ENCODE peak calls at places on chromosomes 4 and X, in nine cellular contexts. One of them, this sample, is unnamed.

GRCh38 chr4:182339246-182339645 is 96.0 kb downstream of the TENM3 start:
- DNase-seq in left ventricle myocardium inferior: no peak
- DNase-seq in gastrocnemius medialis: no peak
- DNase-seq in activated naive CD8-positive, alpha-beta T cell treated with anti-CD3 and anti-CD28 coated beads, Interleukin-2, amount 50 U/mL, for 24 hours: no peak
- DNase-seq in iPS-NIHi11: no peak
- DNase-seq in anterior cingulate cortex: no peak
- DNase-seq in effector CD4-positive, alpha-beta T cell: no peak
- DNase-seq in activated gamma-delta T cell treated with anti-CD3 and anti-CD28 coated beads, Interleukin-2, amount 50 U/mL, for 16 hours: no peak
- DNase-seq in stimulated activated CD8-positive, alpha-beta memory T cell treated with anti-CD3 and anti-CD28 coated beads, Interleukin-2, amount 100 ng/mL, for 1 hour: no peak
- DNase-seq in this sample: no peak

GRCh38 chr4:183721207-183722081 is 62.4 kb downstream of the TRAPPC11 start:
- DNase-seq in anterior cingulate cortex: no peak
- DNase-seq in stimulated activated CD8-positive, alpha-beta memory T cell treated with anti-CD3 and anti-CD28 coated beads, Interleukin-2, amount 100 ng/mL, for 1 hour: no peak
- DNase-seq in activated naive CD8-positive, alpha-beta T cell treated with anti-CD3 and anti-CD28 coated beads, Interleukin-2, amount 50 U/mL, for 24 hours: peak
- DNase-seq in iPS-NIHi11: peak
- DNase-seq in effector CD4-positive, alpha-beta T cell: no peak
- DNase-seq in activated gamma-delta T cell treated with anti-CD3 and anti-CD28 coated beads, Interleukin-2, amount 50 U/mL, for 16 hours: peak
- DNase-seq in gastrocnemius medialis: no peak
- DNase-seq in left ventricle myocardium inferior: peak
- DNase-seq in this sample: no peak

GRCh38 chrX:118520206-118520857 is 24.7 kb downstream of the DOCK11 start:
- DNase-seq in activated gamma-delta T cell treated with anti-CD3 and anti-CD28 coated beads, Interleukin-2, amount 50 U/mL, for 16 hours: no peak
- DNase-seq in anterior cingulate cortex: no peak
- DNase-seq in activated naive CD8-positive, alpha-beta T cell treated with anti-CD3 and anti-CD28 coated beads, Interleukin-2, amount 50 U/mL, for 24 hours: no peak
- DNase-seq in gastrocnemius medialis: no peak
- DNase-seq in effector CD4-positive, alpha-beta T cell: no peak
- DNase-seq in left ventricle myocardium inferior: no peak
- DNase-seq in iPS-NIHi11: no peak
- DNase-seq in stimulated activated CD8-positive, alpha-beta memory T cell treated with anti-CD3 and anti-CD28 coated beads, Interleukin-2, amount 100 ng/mL, for 1 hour: no peak
- DNase-seq in this sample: no peak

GRCh38 chr4:24226018-24226417 is 336.2 kb upstream of the PPARGC1A start:
- DNase-seq in stimulated activated CD8-positive, alpha-beta memory T cell treated with anti-CD3 and anti-CD28 coated beads, Interleukin-2, amount 100 ng/mL, for 1 hour: no peak
- DNase-seq in effector CD4-positive, alpha-beta T cell: no peak
- DNase-seq in left ventricle myocardium inferior: no peak
- DNase-seq in iPS-NIHi11: no peak
- DNase-seq in activated gamma-delta T cell treated with anti-CD3 and anti-CD28 coated beads, Interleukin-2, amount 50 U/mL, for 16 hours: no peak
- DNase-seq in anterior cingulate cortex: no peak
- DNase-seq in gastrocnemius medialis: no peak
- DNase-seq in activated naive CD8-positive, alpha-beta T cell treated with anti-CD3 and anti-CD28 coated beads, Interleukin-2, amount 50 U/mL, for 24 hours: no peak
- DNase-seq in this sample: no peak

GRCh38 chr4:139167774-139168444 is 9.1 kb downstream of the ELF2 start:
- DNase-seq in stimulated activated CD8-positive, alpha-beta memory T cell treated with anti-CD3 and anti-CD28 coated beads, Interleukin-2, amount 100 ng/mL, for 1 hour: no peak
- DNase-seq in iPS-NIHi11: no peak
- DNase-seq in activated gamma-delta T cell treated with anti-CD3 and anti-CD28 coated beads, Interleukin-2, amount 50 U/mL, for 16 hours: no peak
- DNase-seq in left ventricle myocardium inferior: no peak
- DNase-seq in effector CD4-positive, alpha-beta T cell: no peak
- DNase-seq in activated naive CD8-positive, alpha-beta T cell treated with anti-CD3 and anti-CD28 coated beads, Interleukin-2, amount 50 U/mL, for 24 hours: no peak
- DNase-seq in gastrocnemius medialis: no peak
- DNase-seq in anterior cingulate cortex: no peak
- DNase-seq in this sample: no peak

GRCh38 chr4:27861381-27861787 is 1000.7 kb downstream of the STIM2 start:
- DNase-seq in anterior cingulate cortex: no peak
- DNase-seq in left ventricle myocardium inferior: no peak
- DNase-seq in stimulated activated CD8-positive, alpha-beta memory T cell treated with anti-CD3 and anti-CD28 coated beads, Interleukin-2, amount 100 ng/mL, for 1 hour: no peak
- DNase-seq in activated naive CD8-positive, alpha-beta T cell treated with anti-CD3 and anti-CD28 coated beads, Interleukin-2, amount 50 U/mL, for 24 hours: no peak
- DNase-seq in activated gamma-delta T cell treated with anti-CD3 and anti-CD28 coated beads, Interleukin-2, amount 50 U/mL, for 16 hours: no peak
- DNase-seq in iPS-NIHi11: peak
- DNase-seq in effector CD4-positive, alpha-beta T cell: no peak
- DNase-seq in gastrocnemius medialis: no peak
- DNase-seq in this sample: no peak

GRCh38 chrX:38379088-38379487 is 26.7 kb downstream of the OTC start:
- DNase-seq in stimulated activated CD8-positive, alpha-beta memory T cell treated with anti-CD3 and anti-CD28 coated beads, Interleukin-2, amount 100 ng/mL, for 1 hour: no peak
- DNase-seq in gastrocnemius medialis: no peak
- DNase-seq in iPS-NIHi11: no peak
- DNase-seq in activated naive CD8-positive, alpha-beta T cell treated with anti-CD3 and anti-CD28 coated beads, Interleukin-2, amount 50 U/mL, for 24 hours: no peak
- DNase-seq in anterior cingulate cortex: no peak
- DNase-seq in effector CD4-positive, alpha-beta T cell: no peak
- DNase-seq in activated gamma-delta T cell treated with anti-CD3 and anti-CD28 coated beads, Interleukin-2, amount 50 U/mL, for 16 hours: no peak
- DNase-seq in left ventricle myocardium inferior: no peak
- DNase-seq in this sample: no peak

GRCh38 chrX:821311-822178 is 191.0 kb downstream of the SHOX start:
- DNase-seq in gastrocnemius medialis: no peak
- DNase-seq in stimulated activated CD8-positive, alpha-beta memory T cell treated with anti-CD3 and anti-CD28 coated beads, Interleukin-2, amount 100 ng/mL, for 1 hour: no peak
- DNase-seq in anterior cingulate cortex: no peak
- DNase-seq in activated naive CD8-positive, alpha-beta T cell treated with anti-CD3 and anti-CD28 coated beads, Interleukin-2, amount 50 U/mL, for 24 hours: no peak
- DNase-seq in effector CD4-positive, alpha-beta T cell: no peak
- DNase-seq in left ventricle myocardium inferior: no peak
- DNase-seq in activated gamma-delta T cell treated with anti-CD3 and anti-CD28 coated beads, Interleukin-2, amount 50 U/mL, for 16 hours: no peak
- DNase-seq in iPS-NIHi11: no peak
- DNase-seq in this sample: no peak

GRCh38 chr4:176792348-176793059 is at the start of gene VEGFC:
- DNase-seq in activated naive CD8-positive, alpha-beta T cell treated with anti-CD3 and anti-CD28 coated beads, Interleukin-2, amount 50 U/mL, for 24 hours: peak
- DNase-seq in effector CD4-positive, alpha-beta T cell: no peak
- DNase-seq in gastrocnemius medialis: peak
- DNase-seq in left ventricle myocardium inferior: peak
- DNase-seq in anterior cingulate cortex: no peak
- DNase-seq in activated gamma-delta T cell treated with anti-CD3 and anti-CD28 coated beads, Interleukin-2, amount 50 U/mL, for 16 hours: no peak
- DNase-seq in stimulated activated CD8-positive, alpha-beta memory T cell treated with anti-CD3 and anti-CD28 coated beads, Interleukin-2, amount 100 ng/mL, for 1 hour: no peak
- DNase-seq in iPS-NIHi11: peak
- DNase-seq in this sample: peak

GRCh38 chrX:87017210-87017609 is 500.4 kb upstream of the KLHL4 start:
- DNase-seq in stimulated activated CD8-positive, alpha-beta memory T cell treated with anti-CD3 and anti-CD28 coated beads, Interleukin-2, amount 100 ng/mL, for 1 hour: no peak
- DNase-seq in iPS-NIHi11: no peak
- DNase-seq in activated gamma-delta T cell treated with anti-CD3 and anti-CD28 coated beads, Interleukin-2, amount 50 U/mL, for 16 hours: no peak
- DNase-seq in left ventricle myocardium inferior: no peak
- DNase-seq in activated naive CD8-positive, alpha-beta T cell treated with anti-CD3 and anti-CD28 coated beads, Interleukin-2, amount 50 U/mL, for 24 hours: no peak
- DNase-seq in effector CD4-positive, alpha-beta T cell: no peak
- DNase-seq in anterior cingulate cortex: no peak
- DNase-seq in gastrocnemius medialis: no peak
- DNase-seq in this sample: no peak

GRCh38 chr4:121938282-121939092 is 13.4 kb downstream of the TRPC3 start:
- DNase-seq in stimulated activated CD8-positive, alpha-beta memory T cell treated with anti-CD3 and anti-CD28 coated beads, Interleukin-2, amount 100 ng/mL, for 1 hour: no peak
- DNase-seq in left ventricle myocardium inferior: no peak
- DNase-seq in activated gamma-delta T cell treated with anti-CD3 and anti-CD28 coated beads, Interleukin-2, amount 50 U/mL, for 16 hours: no peak
- DNase-seq in gastrocnemius medialis: no peak
- DNase-seq in anterior cingulate cortex: no peak
- DNase-seq in activated naive CD8-positive, alpha-beta T cell treated with anti-CD3 and anti-CD28 coated beads, Interleukin-2, amount 50 U/mL, for 24 hours: no peak
- DNase-seq in effector CD4-positive, alpha-beta T cell: no peak
- DNase-seq in iPS-NIHi11: no peak
- DNase-seq in this sample: no peak

GRCh38 chr4:123014038-123014437 is 91.6 kb upstream of the NUDT6 start:
- DNase-seq in activated naive CD8-positive, alpha-beta T cell treated with anti-CD3 and anti-CD28 coated beads, Interleukin-2, amount 50 U/mL, for 24 hours: no peak
- DNase-seq in gastrocnemius medialis: no peak
- DNase-seq in anterior cingulate cortex: no peak
- DNase-seq in effector CD4-positive, alpha-beta T cell: no peak
- DNase-seq in left ventricle myocardium inferior: no peak
- DNase-seq in stimulated activated CD8-positive, alpha-beta memory T cell treated with anti-CD3 and anti-CD28 coated beads, Interleukin-2, amount 100 ng/mL, for 1 hour: no peak
- DNase-seq in activated gamma-delta T cell treated with anti-CD3 and anti-CD28 coated beads, Interleukin-2, amount 50 U/mL, for 16 hours: no peak
- DNase-seq in iPS-NIHi11: no peak
- DNase-seq in this sample: no peak

GRCh38 chrX:2513120-2513664 is 12.4 kb upstream of the DHRSX start:
- DNase-seq in left ventricle myocardium inferior: no peak
- DNase-seq in iPS-NIHi11: no peak
- DNase-seq in effector CD4-positive, alpha-beta T cell: no peak
- DNase-seq in gastrocnemius medialis: no peak
- DNase-seq in anterior cingulate cortex: no peak
- DNase-seq in stimulated activated CD8-positive, alpha-beta memory T cell treated with anti-CD3 and anti-CD28 coated beads, Interleukin-2, amount 100 ng/mL, for 1 hour: no peak
- DNase-seq in activated gamma-delta T cell treated with anti-CD3 and anti-CD28 coated beads, Interleukin-2, amount 50 U/mL, for 16 hours: no peak
- DNase-seq in activated naive CD8-positive, alpha-beta T cell treated with anti-CD3 and anti-CD28 coated beads, Interleukin-2, amount 50 U/mL, for 24 hours: no peak
- DNase-seq in this sample: no peak

GRCh38 chr4:80264352-80264647 is 2.2 kb upstream of the FGF5 start:
- DNase-seq in gastrocnemius medialis: no peak
- DNase-seq in iPS-NIHi11: no peak
- DNase-seq in effector CD4-positive, alpha-beta T cell: no peak
- DNase-seq in anterior cingulate cortex: no peak
- DNase-seq in activated gamma-delta T cell treated with anti-CD3 and anti-CD28 coated beads, Interleukin-2, amount 50 U/mL, for 16 hours: no peak
- DNase-seq in left ventricle myocardium inferior: no peak
- DNase-seq in stimulated activated CD8-positive, alpha-beta memory T cell treated with anti-CD3 and anti-CD28 coated beads, Interleukin-2, amount 100 ng/mL, for 1 hour: no peak
- DNase-seq in activated naive CD8-positive, alpha-beta T cell treated with anti-CD3 and anti-CD28 coated beads, Interleukin-2, amount 50 U/mL, for 24 hours: no peak
- DNase-seq in this sample: no peak

GRCh38 chr4:989722-990471 is 3.1 kb downstream of the IDUA start:
- DNase-seq in left ventricle myocardium inferior: no peak
- DNase-seq in effector CD4-positive, alpha-beta T cell: no peak
- DNase-seq in activated naive CD8-positive, alpha-beta T cell treated with anti-CD3 and anti-CD28 coated beads, Interleukin-2, amount 50 U/mL, for 24 hours: no peak
- DNase-seq in iPS-NIHi11: no peak
- DNase-seq in activated gamma-delta T cell treated with anti-CD3 and anti-CD28 coated beads, Interleukin-2, amount 50 U/mL, for 16 hours: no peak
- DNase-seq in stimulated activated CD8-positive, alpha-beta memory T cell treated with anti-CD3 and anti-CD28 coated beads, Interleukin-2, amount 100 ng/mL, for 1 hour: no peak
- DNase-seq in anterior cingulate cortex: no peak
- DNase-seq in gastrocnemius medialis: no peak
- DNase-seq in this sample: no peak

GRCh38 chrX:24619647-24620046 is 27.5 kb downstream of the PCYT1B start:
- DNase-seq in iPS-NIHi11: no peak
- DNase-seq in activated gamma-delta T cell treated with anti-CD3 and anti-CD28 coated beads, Interleukin-2, amount 50 U/mL, for 16 hours: no peak
- DNase-seq in gastrocnemius medialis: no peak
- DNase-seq in activated naive CD8-positive, alpha-beta T cell treated with anti-CD3 and anti-CD28 coated beads, Interleukin-2, amount 50 U/mL, for 24 hours: no peak
- DNase-seq in stimulated activated CD8-positive, alpha-beta memory T cell treated with anti-CD3 and anti-CD28 coated beads, Interleukin-2, amount 100 ng/mL, for 1 hour: no peak
- DNase-seq in left ventricle myocardium inferior: no peak
- DNase-seq in effector CD4-positive, alpha-beta T cell: no peak
- DNase-seq in anterior cingulate cortex: no peak
- DNase-seq in this sample: no peak

GRCh38 chrX:74422576-74423288 is 1.4 kb downstream of the SLC16A2 start:
- DNase-seq in left ventricle myocardium inferior: peak
- DNase-seq in stimulated activated CD8-positive, alpha-beta memory T cell treated with anti-CD3 and anti-CD28 coated beads, Interleukin-2, amount 100 ng/mL, for 1 hour: no peak
- DNase-seq in gastrocnemius medialis: peak
- DNase-seq in anterior cingulate cortex: peak
- DNase-seq in activated naive CD8-positive, alpha-beta T cell treated with anti-CD3 and anti-CD28 coated beads, Interleukin-2, amount 50 U/mL, for 24 hours: peak
- DNase-seq in effector CD4-positive, alpha-beta T cell: no peak
- DNase-seq in activated gamma-delta T cell treated with anti-CD3 and anti-CD28 coated beads, Interleukin-2, amount 50 U/mL, for 16 hours: no peak
- DNase-seq in iPS-NIHi11: peak
- DNase-seq in this sample: peak

GRCh38 chrX:35561985-35562384 is 236.2 kb upstream of the MAGEB16 start:
- DNase-seq in effector CD4-positive, alpha-beta T cell: no peak
- DNase-seq in gastrocnemius medialis: no peak
- DNase-seq in anterior cingulate cortex: no peak
- DNase-seq in activated gamma-delta T cell treated with anti-CD3 and anti-CD28 coated beads, Interleukin-2, amount 50 U/mL, for 16 hours: no peak
- DNase-seq in left ventricle myocardium inferior: no peak
- DNase-seq in iPS-NIHi11: no peak
- DNase-seq in stimulated activated CD8-positive, alpha-beta memory T cell treated with anti-CD3 and anti-CD28 coated beads, Interleukin-2, amount 100 ng/mL, for 1 hour: no peak
- DNase-seq in activated naive CD8-positive, alpha-beta T cell treated with anti-CD3 and anti-CD28 coated beads, Interleukin-2, amount 50 U/mL, for 24 hours: no peak
- DNase-seq in this sample: no peak

GRCh38 chrX:115892787-115893671 is 277.5 kb upstream of the AGTR2 start:
- DNase-seq in effector CD4-positive, alpha-beta T cell: peak
- DNase-seq in anterior cingulate cortex: no peak
- DNase-seq in activated gamma-delta T cell treated with anti-CD3 and anti-CD28 coated beads, Interleukin-2, amount 50 U/mL, for 16 hours: no peak
- DNase-seq in activated naive CD8-positive, alpha-beta T cell treated with anti-CD3 and anti-CD28 coated beads, Interleukin-2, amount 50 U/mL, for 24 hours: no peak
- DNase-seq in left ventricle myocardium inferior: no peak
- DNase-seq in stimulated activated CD8-positive, alpha-beta memory T cell treated with anti-CD3 and anti-CD28 coated beads, Interleukin-2, amount 100 ng/mL, for 1 hour: no peak
- DNase-seq in gastrocnemius medialis: no peak
- DNase-seq in iPS-NIHi11: peak
- DNase-seq in this sample: no peak

GRCh38 chr4:25449270-25449669 is 72.2 kb downstream of the ANAPC4 start:
- DNase-seq in left ventricle myocardium inferior: no peak
- DNase-seq in iPS-NIHi11: no peak
- DNase-seq in activated naive CD8-positive, alpha-beta T cell treated with anti-CD3 and anti-CD28 coated beads, Interleukin-2, amount 50 U/mL, for 24 hours: no peak
- DNase-seq in activated gamma-delta T cell treated with anti-CD3 and anti-CD28 coated beads, Interleukin-2, amount 50 U/mL, for 16 hours: no peak
- DNase-seq in effector CD4-positive, alpha-beta T cell: no peak
- DNase-seq in gastrocnemius medialis: no peak
- DNase-seq in stimulated activated CD8-positive, alpha-beta memory T cell treated with anti-CD3 and anti-CD28 coated beads, Interleukin-2, amount 100 ng/mL, for 1 hour: no peak
- DNase-seq in anterior cingulate cortex: no peak
- DNase-seq in this sample: no peak

GRCh38 chrX:97389761-97390192 is 506.1 kb downstream of the RPA4 start:
- DNase-seq in anterior cingulate cortex: no peak
- DNase-seq in stimulated activated CD8-positive, alpha-beta memory T cell treated with anti-CD3 and anti-CD28 coated beads, Interleukin-2, amount 100 ng/mL, for 1 hour: no peak
- DNase-seq in iPS-NIHi11: no peak
- DNase-seq in left ventricle myocardium inferior: no peak
- DNase-seq in activated gamma-delta T cell treated with anti-CD3 and anti-CD28 coated beads, Interleukin-2, amount 50 U/mL, for 16 hours: no peak
- DNase-seq in activated naive CD8-positive, alpha-beta T cell treated with anti-CD3 and anti-CD28 coated beads, Interleukin-2, amount 50 U/mL, for 24 hours: no peak
- DNase-seq in effector CD4-positive, alpha-beta T cell: no peak
- DNase-seq in gastrocnemius medialis: no peak
- DNase-seq in this sample: no peak

GRCh38 chrX:39677585-39677984 is 420.2 kb downstream of the BCOR start:
- DNase-seq in anterior cingulate cortex: no peak
- DNase-seq in left ventricle myocardium inferior: no peak
- DNase-seq in activated gamma-delta T cell treated with anti-CD3 and anti-CD28 coated beads, Interleukin-2, amount 50 U/mL, for 16 hours: no peak
- DNase-seq in iPS-NIHi11: no peak
- DNase-seq in effector CD4-positive, alpha-beta T cell: no peak
- DNase-seq in activated naive CD8-positive, alpha-beta T cell treated with anti-CD3 and anti-CD28 coated beads, Interleukin-2, amount 50 U/mL, for 24 hours: no peak
- DNase-seq in gastrocnemius medialis: no peak
- DNase-seq in stimulated activated CD8-positive, alpha-beta memory T cell treated with anti-CD3 and anti-CD28 coated beads, Interleukin-2, amount 100 ng/mL, for 1 hour: no peak
- DNase-seq in this sample: no peak

GRCh38 chr4:124711469-124712416 is 789 bp downstream of the ANKRD50 start:
- DNase-seq in iPS-NIHi11: peak
- DNase-seq in activated naive CD8-positive, alpha-beta T cell treated with anti-CD3 and anti-CD28 coated beads, Interleukin-2, amount 50 U/mL, for 24 hours: peak
- DNase-seq in anterior cingulate cortex: no peak
- DNase-seq in activated gamma-delta T cell treated with anti-CD3 and anti-CD28 coated beads, Interleukin-2, amount 50 U/mL, for 16 hours: peak
- DNase-seq in gastrocnemius medialis: peak
- DNase-seq in stimulated activated CD8-positive, alpha-beta memory T cell treated with anti-CD3 and anti-CD28 coated beads, Interleukin-2, amount 100 ng/mL, for 1 hour: no peak
- DNase-seq in left ventricle myocardium inferior: no peak
- DNase-seq in effector CD4-positive, alpha-beta T cell: peak
- DNase-seq in this sample: peak

GRCh38 chrX:96770315-96770714 is 85.7 kb downstream of the DIAPH2 start:
- DNase-seq in iPS-NIHi11: no peak
- DNase-seq in stimulated activated CD8-positive, alpha-beta memory T cell treated with anti-CD3 and anti-CD28 coated beads, Interleukin-2, amount 100 ng/mL, for 1 hour: no peak
- DNase-seq in gastrocnemius medialis: no peak
- DNase-seq in effector CD4-positive, alpha-beta T cell: no peak
- DNase-seq in left ventricle myocardium inferior: no peak
- DNase-seq in activated naive CD8-positive, alpha-beta T cell treated with anti-CD3 and anti-CD28 coated beads, Interleukin-2, amount 50 U/mL, for 24 hours: no peak
- DNase-seq in anterior cingulate cortex: no peak
- DNase-seq in activated gamma-delta T cell treated with anti-CD3 and anti-CD28 coated beads, Interleukin-2, amount 50 U/mL, for 16 hours: no peak
- DNase-seq in this sample: no peak

GRCh38 chrX:85052636-85053343 is 49.1 kb downstream of the APOOL start:
- DNase-seq in gastrocnemius medialis: no peak
- DNase-seq in iPS-NIHi11: no peak
- DNase-seq in stimulated activated CD8-positive, alpha-beta memory T cell treated with anti-CD3 and anti-CD28 coated beads, Interleukin-2, amount 100 ng/mL, for 1 hour: no peak
- DNase-seq in left ventricle myocardium inferior: no peak
- DNase-seq in activated gamma-delta T cell treated with anti-CD3 and anti-CD28 coated beads, Interleukin-2, amount 50 U/mL, for 16 hours: no peak
- DNase-seq in anterior cingulate cortex: no peak
- DNase-seq in effector CD4-positive, alpha-beta T cell: no peak
- DNase-seq in activated naive CD8-positive, alpha-beta T cell treated with anti-CD3 and anti-CD28 coated beads, Interleukin-2, amount 50 U/mL, for 24 hours: no peak
- DNase-seq in this sample: no peak

GRCh38 chrX:45479835-45480422 is 279.3 kb upstream of the DIPK2B start:
- DNase-seq in iPS-NIHi11: no peak
- DNase-seq in activated gamma-delta T cell treated with anti-CD3 and anti-CD28 coated beads, Interleukin-2, amount 50 U/mL, for 16 hours: no peak
- DNase-seq in gastrocnemius medialis: no peak
- DNase-seq in anterior cingulate cortex: no peak
- DNase-seq in left ventricle myocardium inferior: no peak
- DNase-seq in activated naive CD8-positive, alpha-beta T cell treated with anti-CD3 and anti-CD28 coated beads, Interleukin-2, amount 50 U/mL, for 24 hours: no peak
- DNase-seq in stimulated activated CD8-positive, alpha-beta memory T cell treated with anti-CD3 and anti-CD28 coated beads, Interleukin-2, amount 100 ng/mL, for 1 hour: no peak
- DNase-seq in effector CD4-positive, alpha-beta T cell: no peak
- DNase-seq in this sample: peak

GRCh38 chr4:960736-961650 is 12.4 kb downstream of the DGKQ start:
- DNase-seq in anterior cingulate cortex: no peak
- DNase-seq in left ventricle myocardium inferior: no peak
- DNase-seq in activated naive CD8-positive, alpha-beta T cell treated with anti-CD3 and anti-CD28 coated beads, Interleukin-2, amount 50 U/mL, for 24 hours: no peak
- DNase-seq in effector CD4-positive, alpha-beta T cell: no peak
- DNase-seq in activated gamma-delta T cell treated with anti-CD3 and anti-CD28 coated beads, Interleukin-2, amount 50 U/mL, for 16 hours: no peak
- DNase-seq in gastrocnemius medialis: no peak
- DNase-seq in iPS-NIHi11: peak
- DNase-seq in stimulated activated CD8-positive, alpha-beta memory T cell treated with anti-CD3 and anti-CD28 coated beads, Interleukin-2, amount 100 ng/mL, for 1 hour: no peak
- DNase-seq in this sample: no peak

GRCh38 chr4:23978031-23978430 is 88.2 kb upstream of the PPARGC1A start:
- DNase-seq in iPS-NIHi11: no peak
- DNase-seq in activated gamma-delta T cell treated with anti-CD3 and anti-CD28 coated beads, Interleukin-2, amount 50 U/mL, for 16 hours: no peak
- DNase-seq in gastrocnemius medialis: no peak
- DNase-seq in activated naive CD8-positive, alpha-beta T cell treated with anti-CD3 and anti-CD28 coated beads, Interleukin-2, amount 50 U/mL, for 24 hours: no peak
- DNase-seq in left ventricle myocardium inferior: no peak
- DNase-seq in stimulated activated CD8-positive, alpha-beta memory T cell treated with anti-CD3 and anti-CD28 coated beads, Interleukin-2, amount 100 ng/mL, for 1 hour: no peak
- DNase-seq in effector CD4-positive, alpha-beta T cell: no peak
- DNase-seq in anterior cingulate cortex: no peak
- DNase-seq in this sample: no peak

GRCh38 chr4:89177807-89178206 is 66.5 kb downstream of the TIGD2 start:
- DNase-seq in stimulated activated CD8-positive, alpha-beta memory T cell treated with anti-CD3 and anti-CD28 coated beads, Interleukin-2, amount 100 ng/mL, for 1 hour: no peak
- DNase-seq in activated naive CD8-positive, alpha-beta T cell treated with anti-CD3 and anti-CD28 coated beads, Interleukin-2, amount 50 U/mL, for 24 hours: no peak
- DNase-seq in left ventricle myocardium inferior: no peak
- DNase-seq in iPS-NIHi11: no peak
- DNase-seq in activated gamma-delta T cell treated with anti-CD3 and anti-CD28 coated beads, Interleukin-2, amount 50 U/mL, for 16 hours: no peak
- DNase-seq in gastrocnemius medialis: no peak
- DNase-seq in effector CD4-positive, alpha-beta T cell: no peak
- DNase-seq in anterior cingulate cortex: no peak
- DNase-seq in this sample: no peak

GRCh38 chr4:7439699-7440098 is 5.0 kb upstream of the PSAPL1 start:
- DNase-seq in stimulated activated CD8-positive, alpha-beta memory T cell treated with anti-CD3 and anti-CD28 coated beads, Interleukin-2, amount 100 ng/mL, for 1 hour: no peak
- DNase-seq in iPS-NIHi11: no peak
- DNase-seq in effector CD4-positive, alpha-beta T cell: no peak
- DNase-seq in activated naive CD8-positive, alpha-beta T cell treated with anti-CD3 and anti-CD28 coated beads, Interleukin-2, amount 50 U/mL, for 24 hours: no peak
- DNase-seq in activated gamma-delta T cell treated with anti-CD3 and anti-CD28 coated beads, Interleukin-2, amount 50 U/mL, for 16 hours: no peak
- DNase-seq in left ventricle myocardium inferior: no peak
- DNase-seq in anterior cingulate cortex: no peak
- DNase-seq in gastrocnemius medialis: no peak
- DNase-seq in this sample: no peak

GRCh38 chrX:27675493-27675892 is 85.3 kb downstream of the DCAF8L2 start:
- DNase-seq in stimulated activated CD8-positive, alpha-beta memory T cell treated with anti-CD3 and anti-CD28 coated beads, Interleukin-2, amount 100 ng/mL, for 1 hour: no peak
- DNase-seq in effector CD4-positive, alpha-beta T cell: no peak
- DNase-seq in iPS-NIHi11: no peak
- DNase-seq in anterior cingulate cortex: no peak
- DNase-seq in activated naive CD8-positive, alpha-beta T cell treated with anti-CD3 and anti-CD28 coated beads, Interleukin-2, amount 50 U/mL, for 24 hours: no peak
- DNase-seq in left ventricle myocardium inferior: no peak
- DNase-seq in activated gamma-delta T cell treated with anti-CD3 and anti-CD28 coated beads, Interleukin-2, amount 50 U/mL, for 16 hours: no peak
- DNase-seq in gastrocnemius medialis: no peak
- DNase-seq in this sample: no peak

This sample was measured in RWPE2.